ENCODE peak calls at places on chromosome 11, in seven cellular contexts. R, K, A, I, J, S and N are unnamed samples.
A peak's percentile ranks its signal among the peaks of the same experiment; 100 is the strongest.

GRCh38 chr11:14118047-14118446 is 155.5 kb downstream of the SPON1 start:
- DNase-seq in R (no peak), K (no peak), A (no peak), I (no peak), J (no peak), S (no peak), N (no peak)

GRCh38 chr11:118673361-118674093 is 5.9 kb downstream of the TREH start:
- DNase-seq in R (no peak), K (no peak), A (no peak), I (no peak), J (no peak), S (no peak), N (no peak)

GRCh38 chr11:118998822-118999221 is 884 bp downstream of the CENATAC start:
- DNase-seq in R (no peak), K (no peak), A (no peak), I (no peak), J (no peak), S (no peak), N (peak; percentile 73)

GRCh38 chr11:17550455-17551346 is 3.6 kb downstream of the OTOG start:
- DNase-seq in R (no peak), K (no peak), A (no peak), I (no peak), J (no peak), S (no peak), N (no peak)

GRCh38 chr11:88480217-88480616 is 142.7 kb upstream of the CTSC start:
- DNase-seq in R (no peak), K (no peak), A (peak; percentile 72), I (no peak), J (no peak), S (no peak), N (peak; percentile 92)

GRCh38 chr11:69841859-69842698 is 22.9 kb upstream of the FGF3 start:
- DNase-seq in R (no peak), K (no peak), A (no peak), I (no peak), J (no peak), S (no peak), N (no peak)

GRCh38 chr11:45960387-45961110 is 38.1 kb downstream of the LARGE2 start:
- DNase-seq in R (no peak), K (no peak), A (no peak), I (no peak), J (no peak), S (no peak), N (no peak)

GRCh38 chr11:69205929-69206612 is 50.3 kb downstream of the SMIM38 start:
- DNase-seq in R (no peak), K (no peak), A (no peak), I (no peak), J (no peak), S (no peak), N (no peak)

GRCh38 chr11:30830666-30831065 is 244.5 kb upstream of the MPPED2 start:
- DNase-seq in R (no peak), K (no peak), A (no peak), I (no peak), J (no peak), S (no peak), N (no peak)

GRCh38 chr11:71454470-71455113 is 1.6 kb downstream of the NADSYN1 start:
- DNase-seq in R (no peak), K (no peak), A (no peak), I (no peak), J (no peak), S (no peak), N (no peak)

GRCh38 chr11:14974021-14974698 is 2.0 kb upstream of the CALCA start:
- DNase-seq in R (peak; percentile 20), K (peak; percentile 44), A (no peak), I (no peak), J (no peak), S (peak; percentile 7), N (no peak)

GRCh38 chr11:111730031-111730430 is 36.2 kb downstream of the PPP2R1B start:
- DNase-seq in R (no peak), K (no peak), A (no peak), I (no peak), J (no peak), S (no peak), N (no peak)

GRCh38 chr11:17388609-17389204 is at the start of gene KCNJ11:
- DNase-seq in R (no peak), K (no peak), A (no peak), I (no peak), J (peak; percentile 39), S (peak; percentile 17), N (no peak)

GRCh38 chr11:64894812-64895452 is 16.5 kb upstream of the EHD1 start:
- DNase-seq in R (no peak), K (no peak), A (no peak), I (no peak), J (no peak), S (no peak), N (no peak)

GRCh38 chr11:36427876-36428275 is 82.2 kb downstream of the TRAF6 start:
- DNase-seq in R (no peak), K (no peak), A (no peak), I (no peak), J (no peak), S (no peak), N (no peak)

GRCh38 chr11:114678125-114679036 is at the start of gene NXPE2:
- DNase-seq in R (no peak), K (no peak), A (no peak), I (no peak), J (no peak), S (no peak), N (no peak)

GRCh38 chr11:13283636-13284035 is 6.0 kb downstream of the BMAL1 start:
- DNase-seq in R (no peak), K (no peak), A (no peak), I (no peak), J (no peak), S (no peak), N (no peak)

GRCh38 chr11:129694966-129695365 is 120.7 kb upstream of the TMEM45B start:
- DNase-seq in R (no peak), K (no peak), A (no peak), I (no peak), J (no peak), S (no peak), N (no peak)

GRCh38 chr11:123301696-123302400 is 106.8 kb upstream of the CLMP start:
- DNase-seq in R (peak; percentile 58), K (peak; percentile 73), A (no peak), I (peak; percentile 53), J (peak; percentile 14), S (peak; percentile 66), N (peak; percentile 16)

GRCh38 chr11:100716848-100717247 is 29.8 kb downstream of the ARHGAP42 start:
- DNase-seq in R (no peak), K (no peak), A (peak; percentile 21), I (no peak), J (no peak), S (no peak), N (no peak)

GRCh38 chr11:46695345-46696211 is 4.8 kb downstream of the ARHGAP1 start:
- DNase-seq in R (no peak), K (no peak), A (no peak), I (no peak), J (no peak), S (no peak), N (no peak)

GRCh38 chr11:100584201-100584600 is 102.9 kb upstream of the ARHGAP42 start:
- DNase-seq in R (no peak), K (no peak), A (no peak), I (no peak), J (no peak), S (no peak), N (no peak)

GRCh38 chr11:76810151-76810853 is 27.1 kb downstream of the TSKU start:
- DNase-seq in R (no peak), K (no peak), A (no peak), I (peak; percentile 30), J (no peak), S (no peak), N (peak; percentile 63)

GRCh38 chr11:68213135-68213515 is at the start of gene KMT5B:
- DNase-seq in R (peak; percentile 60), K (peak; percentile 64), A (peak; percentile 22), I (peak; percentile 37), J (peak; percentile 49), S (peak; percentile 49), N (peak; percentile 47)

GRCh38 chr11:75644370-75644769 is 24.5 kb downstream of the MAP6 start:
- DNase-seq in R (no peak), K (no peak), A (no peak), I (no peak), J (no peak), S (no peak), N (no peak)

GRCh38 chr11:9905562-9905961 is 241.7 kb downstream of the SWAP70 start:
- DNase-seq in R (no peak), K (no peak), A (no peak), I (no peak), J (no peak), S (no peak), N (no peak)